ENCODE peak calls at places on chromosomes 7 and 10, in six cellular contexts. T is sigmoid colon, P is tibial nerve, O is A549, D is transverse colon, M is HepG2. R is an unnamed sample.

GRCh38 chr10:5563991-5564536 is 39.3 kb downstream of the CALML3 start:
- DNase-seq in T (peak), P (peak), O (no peak), D (peak), M (no peak), R (peak)

GRCh38 chr7:44087914-44088838 is 5.8 kb upstream of the POLM start:
- DNase-seq in T (peak), P (peak), O (no peak), D (no peak), M (no peak), R (no peak)

GRCh38 chr7:31957090-31957720 is 113.0 kb downstream of the PDE1C start:
- DNase-seq in T (no peak), P (no peak), O (peak), D (no peak), M (no peak), R (no peak)

GRCh38 chr10:77212632-77213031 is 425.0 kb downstream of the KCNMA1 start:
- DNase-seq in T (no peak), P (no peak), O (no peak), D (no peak), M (no peak), R (no peak)

GRCh38 chr7:87564290-87564963 is 36.3 kb downstream of the ABCB1 start:
- DNase-seq in T (no peak), P (no peak), O (peak), D (peak), M (peak), R (peak)

GRCh38 chr10:61993676-61994401 is 92.3 kb downstream of the ARID5B start:
- DNase-seq in T (no peak), P (no peak), O (no peak), D (no peak), M (no peak), R (no peak)

GRCh38 chr7:13414661-13415105 is 574.8 kb downstream of the ETV1 start:
- DNase-seq in T (no peak), P (no peak), O (no peak), D (no peak), M (no peak), R (no peak)

GRCh38 chr10:113139695-113140094 is 189.6 kb downstream of the TCF7L2 start:
- DNase-seq in T (no peak), P (no peak), O (no peak), D (no peak), M (no peak), R (no peak)

GRCh38 chr10:88889559-88890337 is 9.7 kb downstream of the STAMBPL1 start:
- DNase-seq in T (no peak), P (no peak), O (no peak), D (no peak), M (no peak), R (no peak)

GRCh38 chr10:82925547-82925946 is 1050.6 kb downstream of the NRG3 start:
- DNase-seq in T (no peak), P (no peak), O (no peak), D (no peak), M (no peak), R (no peak)

GRCh38 chr7:55538538-55538937 is 33.8 kb downstream of the VOPP1 start:
- DNase-seq in T (no peak), P (no peak), O (no peak), D (no peak), M (no peak), R (no peak)

GRCh38 chr10:75265856-75266255 is 30.1 kb upstream of the COMTD1 start:
- DNase-seq in T (no peak), P (no peak), O (no peak), D (no peak), M (no peak), R (no peak)

GRCh38 chr7:128307066-128307465 is 36.6 kb downstream of the RBM28 start:
- DNase-seq in T (no peak), P (no peak), O (no peak), D (no peak), M (no peak), R (no peak)

GRCh38 chr10:72124984-72125383 is 36.6 kb upstream of the SPOCK2 start:
- DNase-seq in T (no peak), P (no peak), O (no peak), D (no peak), M (no peak), R (no peak)

GRCh38 chr7:121960678-121961461 is 87.9 kb downstream of the PTPRZ1 start:
- DNase-seq in T (no peak), P (no peak), O (no peak), D (no peak), M (no peak), R (no peak)

DNA sequence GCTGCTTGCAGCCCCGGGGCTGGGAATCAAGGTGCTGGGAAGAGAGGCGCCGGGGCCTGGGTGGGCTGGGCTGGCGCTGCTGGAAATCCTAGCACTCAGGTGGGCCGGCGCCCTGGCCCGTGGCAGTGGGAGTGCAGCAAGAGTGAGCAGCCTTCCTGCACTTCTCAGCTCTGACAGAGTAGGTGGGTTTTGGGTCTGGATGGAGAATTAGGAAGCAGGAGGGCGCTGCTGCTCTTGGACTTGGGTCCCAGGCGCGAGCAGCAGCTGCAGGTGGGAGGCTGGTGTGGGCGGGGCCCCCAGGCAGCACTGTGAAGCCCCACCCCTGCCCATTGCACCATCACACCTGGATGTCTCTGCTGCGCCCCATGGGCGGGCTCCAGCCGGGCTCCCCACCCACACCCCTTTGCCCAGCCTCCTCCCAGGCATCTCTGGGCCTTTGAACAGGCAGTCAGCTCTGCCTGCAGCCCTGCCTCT is 6.0 kb downstream of the BRI3 start:
- DNase-seq in T (no peak), P (no peak), O (no peak), D (peak), M (peak), R (peak)
- TF ChIP-seq CTCF in T (no peak), P (no peak), O (no peak), D (no peak), M (peak), R (no peak)

GRCh38 chr10:30818010-30818660 is 188.6 kb upstream of the LYZL2 start:
- DNase-seq in T (peak), P (no peak), O (no peak), D (no peak), M (no peak), R (peak)
- TF ChIP-seq EP300 in T (no peak), P (no peak), O (no peak), D (no peak), M (no peak), R (no peak)

DNA sequence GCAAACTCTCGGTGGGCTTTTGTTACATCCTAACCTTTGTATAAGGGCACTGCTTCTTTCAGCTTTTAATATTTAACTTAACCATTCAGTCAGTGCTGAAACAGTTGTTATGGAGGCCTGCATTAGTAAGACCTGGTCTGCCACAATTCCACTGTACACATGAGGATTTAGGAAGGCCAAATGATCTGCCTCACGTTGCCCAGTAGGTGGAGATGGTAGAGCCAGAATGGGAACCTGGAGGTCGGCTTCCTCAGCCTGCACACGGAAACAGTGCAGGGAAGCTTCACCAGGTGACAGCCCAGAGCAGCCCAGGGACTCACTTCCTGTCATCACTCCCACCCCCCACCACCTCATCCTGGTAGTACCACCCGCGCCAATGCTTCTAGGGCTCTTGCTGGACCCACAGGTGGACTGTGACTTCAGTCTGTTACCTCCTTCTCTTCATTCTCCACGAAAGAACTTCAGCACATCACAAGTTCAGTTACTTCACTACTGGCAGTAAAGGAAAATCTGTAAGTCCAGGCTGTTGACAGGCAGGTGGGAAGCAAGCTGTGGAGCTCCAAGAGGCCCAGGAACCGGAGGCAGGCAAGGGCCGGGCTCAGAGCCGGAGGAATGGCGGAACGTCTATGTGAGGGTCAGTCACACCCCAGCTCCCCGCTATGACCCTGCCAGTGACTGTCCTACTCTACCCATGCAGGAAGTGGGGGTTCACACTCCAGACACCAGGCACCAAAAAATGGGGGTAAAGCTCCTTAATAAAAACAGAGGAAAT is 480.3 kb upstream of the C7orf33 start:
- DNase-seq in T (no peak), P (no peak), O (no peak), D (no peak), M (peak), R (peak)
- TF ChIP-seq CTCF in T (no peak), P (no peak), O (no peak), D (peak), M (peak), R (no peak)

GRCh38 chr10:90917231-90917967 is 3.5 kb downstream of the ANKRD1 start:
- DNase-seq in T (no peak), P (no peak), O (no peak), D (no peak), M (no peak), R (no peak)
- TF ChIP-seq EP300 in T (no peak), P (no peak), O (no peak), D (no peak), M (no peak), R (no peak)

DNA sequence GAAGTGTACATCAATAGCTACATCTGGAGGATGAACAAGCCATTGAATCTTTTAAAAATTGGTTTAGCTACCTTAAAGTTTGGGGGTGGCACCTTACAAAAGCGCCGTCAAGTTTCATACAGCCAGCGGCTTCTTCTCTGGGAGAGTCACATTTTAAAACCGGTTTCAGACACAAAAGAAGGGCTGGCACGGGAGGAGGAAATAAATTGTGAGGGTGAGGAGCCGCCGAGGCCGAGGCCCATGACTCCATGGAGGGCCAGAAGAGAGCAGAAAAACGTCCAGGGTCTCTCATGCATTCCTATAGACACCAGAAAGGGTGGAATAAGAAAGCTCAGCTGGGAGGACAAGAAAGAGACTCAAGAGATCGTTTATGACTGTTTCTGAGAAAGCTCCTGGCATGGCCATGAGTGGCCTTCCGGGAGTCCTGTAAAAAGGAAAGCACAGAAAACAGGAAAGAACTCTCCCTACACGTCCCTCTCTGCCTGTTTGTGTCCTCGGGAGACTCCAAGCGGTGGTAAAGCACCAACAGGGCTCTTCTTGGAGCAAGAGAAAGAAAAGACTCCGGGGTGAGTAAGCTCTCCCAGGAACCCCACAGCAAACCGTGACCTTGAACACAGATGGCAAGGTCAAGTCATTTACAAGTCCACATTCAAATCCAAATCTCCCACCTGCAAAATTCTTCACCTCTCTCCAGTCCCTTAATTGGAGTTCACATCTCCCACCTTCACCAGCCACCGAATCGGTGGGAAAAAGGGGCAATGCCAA is 1.8 kb downstream of the FRAT2 start:
- DNase-seq in T (peak), P (no peak), O (no peak), D (peak), M (peak), R (peak)
- TF ChIP-seq CTCF in T (no peak), P (peak), O (no peak), D (peak), M (peak), R (peak)

DNA sequence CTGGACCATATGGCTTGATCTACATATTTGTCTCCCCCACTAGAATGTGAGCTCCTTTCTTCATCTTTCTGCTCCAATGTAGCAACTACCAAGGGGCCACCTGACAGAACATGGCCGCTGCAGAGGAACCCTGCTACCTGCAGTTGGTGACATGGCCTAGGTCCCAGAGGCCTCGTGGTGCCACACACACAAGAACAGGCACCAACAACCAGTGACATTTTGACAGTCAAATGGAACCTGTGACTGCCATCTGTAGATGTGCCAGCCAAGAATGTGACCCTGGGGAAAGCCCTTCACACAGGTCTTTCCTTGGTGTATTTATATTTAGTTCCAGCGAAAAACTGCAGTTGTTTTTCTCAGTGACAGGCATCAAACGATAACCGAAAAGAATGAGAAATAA is 67.9 kb upstream of the ANKRD1 start:
- DNase-seq in T (no peak), P (no peak), O (no peak), D (no peak), M (no peak), R (no peak)
- TF ChIP-seq EP300 in T (no peak), P (no peak), O (no peak), D (no peak), M (no peak), R (no peak)

GRCh38 chr7:37411444-37412034 is 37.1 kb downstream of the ELMO1 start:
- DNase-seq in T (no peak), P (no peak), O (no peak), D (no peak), M (no peak), R (no peak)

GRCh38 chr7:37416739-37417474 is 31.8 kb downstream of the ELMO1 start:
- DNase-seq in T (no peak), P (no peak), O (no peak), D (no peak), M (no peak), R (no peak)

GRCh38 chr7:37418381-37418780 is 30.3 kb downstream of the ELMO1 start:
- DNase-seq in T (no peak), P (no peak), O (no peak), D (no peak), M (no peak), R (no peak)

GRCh38 chr7:37410305-37411209 is 38.1 kb downstream of the ELMO1 start:
- DNase-seq in T (no peak), P (no peak), O (no peak), D (no peak), M (no peak), R (no peak)

GRCh38 chr7:37414352-37414983 is 34.2 kb downstream of the ELMO1 start:
- DNase-seq in T (no peak), P (no peak), O (no peak), D (no peak), M (peak), R (no peak)
- TF ChIP-seq CTCF in T (no peak), P (no peak), O (no peak), D (no peak), M (no peak), R (no peak)

DNA sequence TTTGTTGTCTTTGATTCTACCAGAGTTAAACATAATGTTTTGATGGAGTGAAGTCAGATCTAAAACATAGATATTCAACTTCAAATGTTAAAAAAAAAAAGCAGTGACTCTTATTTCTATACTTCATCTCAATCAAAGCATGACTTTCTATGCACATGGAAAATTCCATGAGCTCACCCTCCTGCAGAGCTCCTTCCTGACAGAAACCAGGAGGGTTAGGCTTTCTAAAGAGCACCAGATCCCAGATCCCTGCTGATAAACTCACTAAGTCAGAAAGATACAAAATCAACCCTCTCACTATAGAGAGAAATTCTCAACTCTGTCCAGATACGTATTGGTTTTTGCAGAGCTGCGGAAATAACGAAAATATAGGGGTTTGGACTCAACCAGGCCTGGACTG is 122.6 kb downstream of the FAM107B start:
- DNase-seq in T (no peak), P (no peak), O (no peak), D (no peak), M (no peak), R (no peak)
- TF ChIP-seq EP300 in T (peak), P (no peak), O (no peak), D (no peak), M (no peak), R (no peak)